ENCODE peak calls at places on chromosome 19, in seven cellular contexts. R, G, I, O, W, X and Y are unnamed samples.

GRCh38 chr19:53812335-53812734 is 11.8 kb downstream of the NLRP12 start:
- DNase-seq in R (no peak), G (no peak), I (no peak), O (no peak), W (no peak), X (no peak), Y (no peak)

GRCh38 chr19:41774515-41774980 is 19.2 kb downstream of the CEACAM6 start:
- DNase-seq in R (no peak), G (peak; percentile 17), I (no peak), O (peak; percentile 88), W (no peak), X (no peak), Y (peak; percentile 83)

GRCh38 chr19:17385878-17386611 is 8.0 kb downstream of the CCDC194 start:
- DNase-seq in R (peak; percentile 39), G (peak; percentile 43), I (no peak), O (no peak), W (peak; percentile 88), X (no peak), Y (peak; percentile 75)

GRCh38 chr19:16920816-16921529 is 32.2 kb downstream of the F2RL3 start:
- DNase-seq in R (peak; percentile 91), G (no peak), I (no peak), O (peak; percentile 42), W (peak; percentile 51), X (peak; percentile 67), Y (no peak)

GRCh38 chr19:52658595-52658994 is 20.4 kb upstream of the ZNF83 start:
- DNase-seq in R (no peak), G (no peak), I (no peak), O (no peak), W (no peak), X (no peak), Y (no peak)

GRCh38 chr19:29378543-29379105 is 147.2 kb upstream of the VSTM2B start:
- DNase-seq in R (no peak), G (no peak), I (peak; percentile 27), O (no peak), W (no peak), X (no peak), Y (no peak)

GRCh38 chr19:912181-913079 is 589 bp downstream of the R3HDM4 start:
- DNase-seq in R (no peak), G (no peak), I (no peak), O (no peak), W (peak; percentile 77), X (no peak), Y (no peak)

GRCh38 chr19:17966497-17967257 is at the start of gene KCNN1:
- DNase-seq in R (no peak), G (no peak), I (no peak), O (no peak), W (peak; percentile 53), X (no peak), Y (no peak)

GRCh38 chr19:14425696-14426138 is 6.6 kb upstream of the DDX39A start:
- DNase-seq in R (peak; percentile 85), G (no peak), I (no peak), O (no peak), W (no peak), X (peak; percentile 38), Y (no peak)

GRCh38 chr19:11295665-11296245 is at the start of gene TSPAN16:
- DNase-seq in R (no peak), G (no peak), I (no peak), O (no peak), W (peak; percentile 56), X (no peak), Y (peak; percentile 46)

GRCh38 chr19:46288896-46289588 is 7.8 kb upstream of the HIF3A start:
- DNase-seq in R (peak; percentile 98), G (no peak), I (no peak), O (no peak), W (peak; percentile 59), X (peak; percentile 71), Y (no peak)

GRCh38 chr19:39590265-39590664 is 12.1 kb upstream of the LGALS13 start:
- DNase-seq in R (peak; percentile 4), G (no peak), I (no peak), O (no peak), W (no peak), X (no peak), Y (no peak)

GRCh38 chr19:17725422-17726078 is 6.3 kb downstream of the MAP1S start:
- DNase-seq in R (no peak), G (no peak), I (no peak), O (no peak), W (no peak), X (no peak), Y (no peak)

GRCh38 chr19:15297416-15298224 is 34.7 kb downstream of the BRD4 start:
- DNase-seq in R (peak; percentile 63), G (no peak), I (no peak), O (peak; percentile 59), W (no peak), X (peak; percentile 52), Y (no peak)

GRCh38 chr19:6779204-6779603 is 6.7 kb downstream of the VAV1 start:
- DNase-seq in R (no peak), G (no peak), I (no peak), O (no peak), W (no peak), X (no peak), Y (no peak)

GRCh38 chr19:1748115-1748702 is 5.1 kb upstream of the ONECUT3 start:
- DNase-seq in R (no peak), G (no peak), I (no peak), O (no peak), W (no peak), X (no peak), Y (peak; percentile 38)

GRCh38 chr19:23799321-23799720 is 40.6 kb upstream of the ZNF681 start:
- DNase-seq in R (no peak), G (no peak), I (no peak), O (no peak), W (no peak), X (no peak), Y (no peak)

GRCh38 chr19:1038995-1039645 is 787 bp upstream of the ABCA7 start:
- DNase-seq in R (no peak), G (no peak), I (no peak), O (no peak), W (peak; percentile 46), X (no peak), Y (peak; percentile 63)

GRCh38 chr19:3132971-3133792 is 2.7 kb upstream of the GNA15 start:
- DNase-seq in R (no peak), G (no peak), I (peak; percentile 69), O (no peak), W (no peak), X (no peak), Y (peak; percentile 35)

GRCh38 chr19:3496392-3497273 is 3.8 kb downstream of the DOHH start:
- DNase-seq in R (no peak), G (no peak), I (no peak), O (no peak), W (no peak), X (no peak), Y (no peak)

GRCh38 chr19:54415208-54415900 is at the start of gene TTYH1:
- DNase-seq in R (no peak), G (no peak), I (no peak), O (no peak), W (no peak), X (no peak), Y (no peak)

GRCh38 chr19:7419777-7420439 is 68.9 kb downstream of the PEX11G start:
- DNase-seq in R (no peak), G (no peak), I (no peak), O (no peak), W (no peak), X (no peak), Y (no peak)

GRCh38 chr19:18304194-18304495 is 18.7 kb downstream of the LSM4 start:
- DNase-seq in R (no peak), G (no peak), I (no peak), O (no peak), W (no peak), X (no peak), Y (no peak)

GRCh38 chr19:6718741-6719539 is 1.5 kb downstream of the C3 start:
- DNase-seq in R (peak; percentile 37), G (no peak), I (peak; percentile 72), O (peak; percentile 79), W (peak; percentile 73), X (no peak), Y (no peak)

GRCh38 chr19:2625434-2625833 is 77.1 kb downstream of the GNG7 start:
- DNase-seq in R (no peak), G (peak; percentile 73), I (no peak), O (no peak), W (no peak), X (no peak), Y (peak; percentile 72)

GRCh38 chr19:49874503-49875157 is 2.5 kb downstream of the AKT1S1 start:
- DNase-seq in R (no peak), G (no peak), I (no peak), O (no peak), W (no peak), X (no peak), Y (no peak)
- H3K4me3 ChIP-seq in R (no peak overlapping the region), G (no peak overlapping the region), I (no peak overlapping the region), O (peak overlapping the region; percentile 79), W (no peak overlapping the region), X (peak overlapping the region; percentile 98), Y (no peak overlapping the region)

GRCh38 chr19:49064029-49064629 is 489 bp downstream of the NTF4 start:
- DNase-seq in R (no peak), G (peak; percentile 15), I (no peak), O (no peak), W (no peak), X (no peak), Y (no peak)
- H3K4me3 ChIP-seq in R (no peak overlapping the region), G (peak overlapping the region; percentile 23), I (peak overlapping the region; percentile 47), O (peak overlapping the region; percentile 56), W (no peak overlapping the region), X (peak overlapping the region; percentile 45), Y (no peak overlapping the region)

DNA sequence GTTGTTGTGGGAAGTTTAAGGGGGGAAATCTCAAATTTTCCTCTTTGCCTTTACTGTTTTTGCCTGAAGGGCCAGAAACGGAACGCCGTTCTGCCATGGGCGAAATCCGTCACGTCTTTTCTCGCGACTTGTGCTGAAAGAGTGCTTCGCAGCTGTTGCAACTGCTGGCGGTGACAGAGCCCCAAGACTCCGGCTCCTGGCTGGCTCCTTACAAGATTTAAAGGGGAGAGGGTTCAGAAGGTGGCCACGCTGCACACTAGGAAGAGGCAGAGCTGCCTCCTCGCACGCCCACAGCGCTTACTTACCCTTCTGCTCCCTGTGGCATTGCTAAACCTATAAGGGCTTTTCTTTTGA is 320.3 kb downstream of the ZNF536 start:
- DNase-seq in R (no peak), G (peak; percentile 32), I (no peak), O (no peak), W (no peak), X (no peak), Y (no peak)
- H3K4me3 ChIP-seq in R (no peak overlapping the region), G (peak overlapping the region; percentile 19), I (peak overlapping the region; percentile 40), O (no peak overlapping the region), W (peak overlapping the region; percentile 6), X (no peak overlapping the region), Y (no peak overlapping the region)

DNA sequence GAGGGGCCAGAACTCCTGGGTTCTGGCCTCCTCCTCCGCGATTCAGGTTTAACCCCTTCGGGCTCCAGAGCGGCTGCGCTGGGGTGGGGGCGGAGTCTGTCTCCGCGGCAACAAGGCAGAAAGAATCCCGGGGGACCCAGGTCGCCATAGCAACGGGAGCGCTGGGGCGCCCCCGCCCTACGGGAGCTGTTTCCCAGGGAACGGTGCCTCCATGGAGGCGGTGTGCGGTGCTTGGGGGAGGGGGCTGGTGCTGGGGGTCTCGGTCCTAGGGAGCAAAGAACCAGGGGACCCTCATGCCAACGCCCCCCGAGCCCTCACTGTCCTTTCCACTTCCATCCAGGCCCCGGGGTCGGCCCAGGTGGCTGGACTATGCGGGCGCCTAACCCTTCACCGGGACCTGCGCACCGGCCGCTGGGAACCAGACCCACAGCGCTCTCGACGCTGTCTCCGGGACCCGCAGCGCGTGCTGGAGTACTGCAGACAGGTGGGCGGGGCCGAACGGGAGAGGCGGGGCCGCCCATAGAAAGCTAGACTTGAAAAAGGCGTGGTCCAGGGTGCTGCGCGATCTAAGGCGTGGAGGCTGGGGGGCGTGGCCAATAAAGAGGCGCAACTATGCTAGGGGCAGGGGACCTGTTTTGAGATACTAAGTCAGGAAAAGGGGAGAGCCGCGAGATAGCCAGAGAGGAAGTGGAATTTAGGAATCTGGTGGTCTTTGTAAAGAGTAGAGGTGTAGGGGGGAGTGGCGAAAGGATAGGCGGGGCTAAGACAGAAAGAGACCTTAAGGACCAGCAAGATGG is 1.2 kb downstream of the APLP1 start:
- DNase-seq in R (peak; percentile 54), G (peak; percentile 61), I (no peak), O (peak; percentile 89), W (peak; percentile 90), X (no peak), Y (peak; percentile 81)
- H3K4me3 ChIP-seq in R (peak overlapping the region; percentile 10), G (no peak overlapping the region), I (peak overlapping the region; percentile 16), O (peak overlapping the region; percentile 61), W (peak overlapping the region; percentile 73), X (peak overlapping the region; percentile 45), Y (no peak overlapping the region)